ENCODE peak calls at places on chromosomes 11 and 22, in four cellular contexts. One of them, this sample, is unnamed.
A peak's percentile ranks its signal among the peaks of the same experiment; 100 is the strongest.

GRCh38 chr22:46262449-46263207 is 515 bp downstream of the PKDREJ start:
- DNase-seq in nephron progenitor cell: peak; percentile 50
- DNase-seq in naive thymus-derived CD8-positive, alpha-beta T cell: no peak
- DNase-seq in NCI-H1092: no peak
- DNase-seq in this sample: no peak

GRCh38 chr11:1966531-1966930 is 19.4 kb downstream of the MRPL23 start:
- DNase-seq in nephron progenitor cell: no peak
- DNase-seq in naive thymus-derived CD8-positive, alpha-beta T cell: no peak
- DNase-seq in NCI-H1092: no peak
- DNase-seq in this sample: no peak

GRCh38 chr22:17300926-17301325 is 68.3 kb upstream of the CECR2 start:
- DNase-seq in nephron progenitor cell: no peak
- DNase-seq in naive thymus-derived CD8-positive, alpha-beta T cell: no peak
- DNase-seq in NCI-H1092: no peak
- DNase-seq in this sample: no peak

GRCh38 chr11:112166561-112166960 is 611 bp upstream of the TEX12 start:
- DNase-seq in nephron progenitor cell: no peak
- DNase-seq in naive thymus-derived CD8-positive, alpha-beta T cell: no peak
- DNase-seq in NCI-H1092: no peak
- DNase-seq in this sample: no peak

GRCh38 chr11:120722539-120722938 is 211.0 kb downstream of the GRIK4 start:
- DNase-seq in nephron progenitor cell: no peak
- DNase-seq in naive thymus-derived CD8-positive, alpha-beta T cell: no peak
- DNase-seq in NCI-H1092: no peak
- DNase-seq in this sample: no peak

GRCh38 chr11:95520765-95521542 is 268.6 kb downstream of the FAM76B start:
- DNase-seq in nephron progenitor cell: no peak
- DNase-seq in naive thymus-derived CD8-positive, alpha-beta T cell: no peak
- DNase-seq in NCI-H1092: no peak
- DNase-seq in this sample: no peak

GRCh38 chr11:59901306-59901705 is 22.7 kb downstream of the OOSP3 start:
- DNase-seq in nephron progenitor cell: no peak
- DNase-seq in naive thymus-derived CD8-positive, alpha-beta T cell: no peak
- DNase-seq in NCI-H1092: no peak
- DNase-seq in this sample: no peak

GRCh38 chr11:117808768-117809167 is 11.8 kb upstream of the DSCAML1 start:
- DNase-seq in nephron progenitor cell: no peak
- DNase-seq in naive thymus-derived CD8-positive, alpha-beta T cell: no peak
- DNase-seq in NCI-H1092: no peak
- DNase-seq in this sample: no peak

GRCh38 chr22:23268877-23269276 is 88.6 kb downstream of the BCR start:
- DNase-seq in nephron progenitor cell: no peak
- DNase-seq in naive thymus-derived CD8-positive, alpha-beta T cell: no peak
- DNase-seq in NCI-H1092: no peak
- DNase-seq in this sample: peak; percentile 43

GRCh38 chr11:121533556-121534050 is 80.8 kb upstream of the SORL1-AS1 start:
- DNase-seq in nephron progenitor cell: no peak
- DNase-seq in naive thymus-derived CD8-positive, alpha-beta T cell: no peak
- DNase-seq in NCI-H1092: no peak
- DNase-seq in this sample: no peak

This sample was measured in GM19239.